ENCODE peak calls at places on chromosomes 16 and 17, in five cellular contexts. W is lower lobe of right lung; N is effector memory CD4-positive, alpha-beta T cell; P is A673; G is psoas muscle. U is an unnamed sample. For H3K4me1 and H3K9me3, the result is how much of the 10 kb centered on the place peaks cover.

GRCh38 chr17:66573078-66573477 is 261.8 kb upstream of the CACNG5 start:
- DNase-seq in W (no peak), N (no peak), P (no peak), G (no peak), U (no peak)

GRCh38 chr16:72426416-72426815 is 254.5 kb upstream of the PMFBP1 start:
- DNase-seq in W (no peak), N (no peak), P (no peak), G (no peak), U (no peak)

GRCh38 chr16:85542548-85542927 is 70.6 kb upstream of the GSE1 start:
- DNase-seq in W (no peak), N (no peak), P (no peak), G (no peak), U (peak)

GRCh38 chr17:751269-752001 is 629 bp downstream of the GEMIN4 start:
- DNase-seq in W (peak), N (no peak), P (peak), G (peak), U (no peak)

GRCh38 chr17:41917192-41917591 is 1.6 kb downstream of the ACLY start:
- DNase-seq in W (no peak), N (no peak), P (no peak), G (no peak), U (no peak)

GRCh38 chr16:67668495-67669157 is 2.0 kb downstream of the C16orf86 start:
- DNase-seq in W (peak), N (no peak), P (no peak), G (no peak), U (peak)

GRCh38 chr17:44308865-44309264 is 464 bp downstream of the RUNDC3A start:
- DNase-seq in W (no peak), N (no peak), P (no peak), G (no peak), U (no peak)

GRCh38 chr17:50945779-50946222 is 79.6 kb upstream of the TOB1 start:
- DNase-seq in W (no peak), N (no peak), P (no peak), G (no peak), U (peak)

GRCh38 chr16:2043296-2043979 is 4.2 kb downstream of the NTHL1 start:
- DNase-seq in W (no peak), N (no peak), P (no peak), G (no peak), U (no peak)

GRCh38 chr16:19481291-19481690 is 40.6 kb downstream of the GDE1 start:
- DNase-seq in W (no peak), N (no peak), P (no peak), G (no peak), U (no peak)

GRCh38 chr16:87464691-87465300 is 28.0 kb downstream of the ZCCHC14 start:
- DNase-seq in W (peak), N (no peak), P (no peak), G (peak), U (peak)

GRCh38 chr17:29573871-29574731 is 5.6 kb downstream of the TP53I13 start:
- DNase-seq in W (no peak), N (no peak), P (no peak), G (no peak), U (peak)

GRCh38 chr16:27470567-27471431 is 68.8 kb downstream of the IL21R start:
- DNase-seq in W (no peak), N (no peak), P (no peak), G (peak), U (peak)

GRCh38 chr17:80870401-80870800 is 121.2 kb upstream of the CHMP6 start:
- DNase-seq in W (peak), N (no peak), P (no peak), G (peak), U (no peak)

GRCh38 chr16:30585022-30585399 is 486 bp downstream of the ZNF785 start:
- DNase-seq in W (peak), N (no peak), P (peak), G (no peak), U (no peak)

GRCh38 chr16:24731722-24732419 is 2.4 kb downstream of the TNRC6A start:
- DNase-seq in W (no peak), N (no peak), P (no peak), G (peak), U (peak)

GRCh38 chr16:4053663-4054479 is 62.4 kb downstream of the ADCY9 start:
- DNase-seq in W (peak), N (no peak), P (peak), G (no peak), U (peak)

GRCh38 chr17:29847527-29847931 is 82.5 kb downstream of the SSH2 start:
- DNase-seq in W (no peak), N (no peak), P (no peak), G (no peak), U (no peak)

GRCh38 chr17:81190591-81190990 is 24.6 kb upstream of the AATK start:
- DNase-seq in W (no peak), N (no peak), P (no peak), G (no peak), U (peak)

GRCh38 chr16:58495861-58496331 is 4.0 kb upstream of the NDRG4 start:
- DNase-seq in W (no peak), N (no peak), P (no peak), G (no peak), U (peak)

GRCh38 chr16:69937465-69937951 is 13.6 kb upstream of the CLEC18A start:
- DNase-seq in W (peak), N (no peak), P (peak), G (no peak), U (no peak)

GRCh38 chr16:4792951-4793513 is 2.1 kb upstream of the SMIM22 start:
- DNase-seq in W (no peak), N (no peak), P (no peak), G (no peak), U (no peak)

GRCh38 chr16:53636978-53637377 is 66.7 kb downstream of the RPGRIP1L start:
- DNase-seq in W (no peak), N (no peak), P (no peak), G (no peak), U (no peak)

GRCh38 chr16:30185683-30186421 is 2.5 kb downstream of the CORO1A start:
- DNase-seq in W (peak), N (peak), P (no peak), G (peak), U (peak)

GRCh38 chr16:30053376-30054015 is 12.1 kb upstream of the ALDOA start:
- DNase-seq in W (no peak), N (no peak), P (peak), G (no peak), U (no peak)

GRCh38 chr17:78665952-78666920 is 89.0 kb upstream of the DNAH17 start:
- DNase-seq in W (peak), N (peak), P (no peak), G (no peak), U (peak)

DNA sequence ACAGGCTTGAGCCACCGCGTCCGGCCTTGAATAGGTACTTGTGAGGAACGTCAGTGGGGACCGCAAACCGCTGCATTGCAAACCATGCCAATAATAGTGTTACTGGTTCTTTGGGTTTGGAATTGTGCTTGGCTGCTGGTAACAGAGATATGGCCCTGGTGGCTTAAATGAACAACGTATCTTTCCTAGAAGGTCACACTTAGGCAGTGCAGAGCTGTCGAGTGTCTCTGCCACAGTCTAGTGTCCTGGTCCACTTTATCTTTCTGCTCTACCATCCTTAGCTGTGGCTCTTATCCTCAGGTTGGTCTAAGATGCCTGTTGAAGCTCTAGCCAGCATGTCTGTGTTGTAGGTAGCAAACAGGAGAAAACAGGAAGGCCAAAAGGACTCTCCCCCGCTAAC is 262.1 kb downstream of the SNX29 start:
- DNase-seq in W (no peak), N (no peak), P (no peak), G (no peak), U (no peak)
- H3K4me1 ChIP-seq in W (under half), N (under half), P (under half), G (under half), U (under half)

GRCh38 chr17:16987830-16988601 is 16.1 kb upstream of the TNFRSF13B start:
- DNase-seq in W (peak), N (no peak), P (peak), G (peak), U (peak)
- H3K4me3 ChIP-seq in W (no peak), N (no peak), P (no peak), G (no peak), U (no peak)

GRCh38 chr17:69704935-69705334 is 290.4 kb downstream of the MAP2K6 start:
- DNase-seq in W (no peak), N (no peak), P (no peak), G (no peak), U (no peak)

GRCh38 chr17:69696645-69697044 is 282.1 kb downstream of the MAP2K6 start:
- DNase-seq in W (no peak), N (no peak), P (no peak), G (no peak), U (no peak)

GRCh38 chr17:69702078-69702477 is 287.6 kb downstream of the MAP2K6 start:
- DNase-seq in W (no peak), N (no peak), P (no peak), G (no peak), U (no peak)
- H3K9me3 ChIP-seq in W (under half), N (under half), P (under half), G (under half), U (under half)

DNA sequence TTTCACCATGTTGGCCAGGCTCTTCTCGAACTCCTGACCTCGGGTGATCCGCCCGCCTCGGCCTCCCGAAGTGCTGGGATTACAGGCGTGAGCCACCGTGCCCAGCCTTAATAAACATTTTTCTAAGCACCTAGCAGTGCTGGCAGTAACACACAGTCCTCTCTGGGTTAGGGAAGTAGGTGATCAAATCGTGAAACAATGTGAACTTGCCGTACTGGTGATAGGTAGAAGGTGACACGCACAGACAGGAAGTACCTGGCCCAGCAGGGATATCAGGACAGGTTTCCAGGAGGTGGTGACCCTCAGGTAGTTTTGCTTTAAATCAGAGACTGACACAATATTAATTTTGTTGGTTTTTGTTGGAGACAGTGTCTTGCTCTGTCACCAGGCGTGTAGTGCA is 4.5 kb downstream of the PLD2 start:
- DNase-seq in W (no peak), N (no peak), P (no peak), G (peak), U (no peak)
- H3K4me1 ChIP-seq in W (under half), N (under half), P (under half), G (under half), U (under half)

GRCh38 chr17:2055494-2056220 is 754 bp downstream of the HIC1 start:
- DNase-seq in W (no peak), N (no peak), P (no peak), G (peak), U (peak)
- H3K4me3 ChIP-seq in W (peak), N (peak), P (peak), G (peak), U (peak)